ENCODE peak calls at places on chromosome 20, in six cellular contexts. S is body of pancreas, Z is right lobe of liver, M is uterus, O is testis, N is heart left ventricle. H is an unnamed sample.

GRCh38 chr20:24995741-24996448 is 3.3 kb upstream of the APMAP start:
- DNase-seq in N (no peak), S (no peak), O (no peak), M (no peak), Z (peak; percentile 36), H (peak; percentile 45)

GRCh38 chr20:46300281-46300680 is 8.0 kb downstream of the CDH22 start:
- DNase-seq in O (no peak), N (no peak), S (no peak), Z (no peak), M (no peak), H (no peak)

GRCh38 chr20:2900845-2901592 is 27.7 kb downstream of the PTPRA start:
- DNase-seq in Z (no peak), S (no peak), O (no peak), N (no peak), M (no peak), H (no peak)

GRCh38 chr20:45469336-45470261 is at the start of gene WFDC2:
- DNase-seq in O (no peak), Z (no peak), S (peak; percentile 69), M (no peak), N (no peak), H (no peak)

GRCh38 chr20:44428174-44429016 is 47.3 kb upstream of the TTPAL start:
- DNase-seq in O (no peak), M (no peak), N (no peak), Z (no peak), S (no peak), H (no peak)

GRCh38 chr20:46827718-46828458 is 66.8 kb upstream of the EYA2 start:
- DNase-seq in Z (no peak), M (no peak), N (no peak), S (no peak), O (no peak), H (no peak)

GRCh38 chr20:5205348-5206210 is 78.8 kb downstream of the CDS2 start:
- DNase-seq in M (peak; percentile 58), Z (peak; percentile 84), O (peak; percentile 83), N (peak; percentile 73), S (peak; percentile 76), H (peak; percentile 71)

GRCh38 chr20:58366016-58366415 is 23.0 kb upstream of the VAPB start:
- DNase-seq in Z (no peak), M (no peak), S (no peak), O (no peak), N (no peak), H (no peak)

GRCh38 chr20:6007094-6007528 is 46.7 kb downstream of the LRRN4 start:
- DNase-seq in Z (no peak), N (no peak), M (no peak), S (no peak), O (no peak), H (no peak)

GRCh38 chr20:31861346-31862156 is 8.8 kb downstream of the DUSP15 start:
- DNase-seq in O (peak; percentile 79), N (peak; percentile 68), S (peak; percentile 58), Z (no peak), M (no peak), H (no peak)

GRCh38 chr20:17738154-17738553 is 38.4 kb downstream of the BANF2 start:
- DNase-seq in M (no peak), Z (no peak), O (no peak), N (no peak), S (no peak), H (no peak)

GRCh38 chr20:1535420-1536175 is 21.9 kb downstream of the SIRPD start:
- DNase-seq in Z (no peak), M (no peak), N (peak; percentile 38), S (no peak), O (no peak), H (no peak)

GRCh38 chr20:42895062-42895461 is 294.6 kb downstream of the PTPRT start:
- DNase-seq in O (no peak), S (no peak), M (no peak), N (no peak), Z (no peak), H (no peak)

GRCh38 chr20:44405246-44405645 is 49.7 kb downstream of the HNF4A start:
- DNase-seq in O (no peak), Z (no peak), M (no peak), S (no peak), N (no peak), H (no peak)

GRCh38 chr20:6576721-6577120 is 190.8 kb upstream of the BMP2 start:
- DNase-seq in N (no peak), O (no peak), S (no peak), Z (no peak), M (no peak), H (no peak)

GRCh38 chr20:50928469-50928868 is 2.8 kb downstream of the ADNP start:
- DNase-seq in O (no peak), N (no peak), M (no peak), S (no peak), Z (no peak), H (no peak)

GRCh38 chr20:60352580-60352979 is 394.4 kb downstream of the CDH26 start:
- DNase-seq in O (no peak), N (no peak), Z (no peak), M (no peak), S (no peak), H (no peak)

GRCh38 chr20:49713779-49714712 is at the start of gene B4GALT5:
- DNase-seq in O (peak; percentile 88), Z (peak; percentile 76), N (peak; percentile 80), M (peak; percentile 76), S (peak; percentile 75), H (peak; percentile 62)

GRCh38 chr20:49712918-49713778 is 530 bp downstream of the B4GALT5 start:
- DNase-seq in N (peak; percentile 52), M (peak; percentile 41), Z (peak; percentile 61), S (peak; percentile 60), O (peak; percentile 44), H (peak; percentile 36)

GRCh38 chr20:49715466-49715865 is 1.8 kb upstream of the B4GALT5 start:
- DNase-seq in N (no peak), Z (no peak), S (no peak), M (no peak), O (no peak), H (no peak)

GRCh38 chr20:49711331-49711987 is 2.2 kb downstream of the B4GALT5 start:
- DNase-seq in M (no peak), Z (no peak), N (no peak), O (no peak), S (no peak), H (no peak)

DNA sequence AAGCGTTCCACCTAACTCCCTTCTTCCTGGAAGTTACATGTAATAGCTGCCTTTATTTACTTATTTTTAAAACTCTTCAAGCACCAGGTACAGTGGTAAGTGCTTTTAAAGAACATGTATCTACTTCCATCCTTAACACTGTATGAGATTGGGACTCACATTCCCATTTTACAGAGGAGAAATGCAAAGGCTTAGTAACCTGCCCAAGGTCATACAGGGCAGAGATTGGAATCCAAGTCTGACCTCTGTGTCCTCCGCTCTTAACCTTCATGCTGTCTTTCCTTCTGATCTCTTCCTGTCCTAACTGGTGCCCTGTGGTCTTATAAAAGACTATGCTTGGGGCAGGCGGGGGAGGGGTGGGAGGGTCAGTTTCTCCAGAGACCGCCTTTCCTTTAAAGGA is 1.6 kb downstream of the B4GALT5 start:
- DNase-seq in Z (no peak), S (no peak), O (no peak), N (no peak), M (no peak), H (no peak)
- TF ChIP-seq POLR2A in Z (no peak), S (no peak), O (no peak), N (no peak), M (no peak), H (no peak)

DNA sequence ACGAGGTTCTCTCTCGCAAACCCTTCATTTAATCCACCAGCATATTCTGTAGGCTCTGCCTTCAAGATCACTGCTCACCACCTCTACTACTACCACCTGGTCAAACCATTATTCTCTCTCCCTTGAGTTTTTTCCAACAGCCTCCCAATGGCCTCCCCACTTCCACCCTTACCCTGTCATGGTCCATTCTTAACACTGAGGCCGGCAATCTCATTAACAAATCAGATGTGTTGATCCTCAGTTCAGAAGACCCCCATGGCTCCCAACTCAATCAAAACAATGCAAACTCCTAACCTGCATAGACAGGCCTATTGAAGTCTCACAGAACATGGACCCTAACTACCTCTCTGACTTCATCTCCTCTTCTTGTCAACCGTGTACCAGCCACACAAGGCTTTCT is 2.2 kb downstream of the AURKA start:
- DNase-seq in M (no peak), Z (no peak), N (no peak), S (no peak), O (no peak), H (no peak)
- TF ChIP-seq POLR2A in M (no peak), Z (no peak), N (no peak), S (no peak), O (no peak), H (no peak)

DNA sequence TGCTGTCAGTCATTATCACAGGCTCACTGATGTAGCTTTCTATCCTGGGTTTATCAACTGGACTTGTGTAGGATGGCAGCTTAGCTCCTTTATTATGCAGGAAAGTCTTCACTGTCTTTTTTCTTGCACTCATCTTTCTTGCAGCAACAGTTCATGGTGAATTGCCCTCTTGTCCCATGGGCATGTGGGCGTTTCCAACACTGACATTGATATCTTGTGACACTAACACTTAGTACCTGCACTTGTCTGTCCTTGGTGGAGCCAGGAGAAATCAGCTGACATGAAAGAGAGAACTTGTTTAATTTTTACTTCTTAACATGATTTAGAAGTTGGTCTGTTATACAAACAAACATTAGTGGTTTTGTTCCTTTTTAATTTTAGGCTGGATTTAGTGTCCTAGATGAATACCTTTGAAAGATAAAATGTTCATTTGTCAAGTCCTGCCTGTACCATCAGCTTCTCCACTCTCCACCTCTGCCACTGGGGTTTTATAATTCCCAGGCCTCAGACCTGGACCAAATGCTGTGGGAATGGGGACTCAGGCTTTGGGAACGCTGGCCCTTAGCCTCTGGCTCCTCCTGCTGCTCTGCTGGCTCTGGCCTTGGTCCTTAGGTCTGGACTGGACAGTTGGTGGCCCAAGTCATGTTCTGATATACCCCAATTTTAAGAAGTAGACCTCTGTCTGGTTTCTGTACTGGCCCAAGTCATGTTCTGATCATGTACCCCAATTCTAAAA is 161.0 kb upstream of the LAMP5 start:
- DNase-seq in Z (no peak), S (no peak), N (no peak), O (peak; percentile 43), M (no peak), H (no peak)
- TF ChIP-seq POLR2A in Z (no peak), S (no peak), N (no peak), O (no peak), M (no peak), H (no peak)

GRCh38 chr20:36179170-36179945 is 24.8 kb downstream of the EPB41L1 start:
- DNase-seq in S (no peak), Z (no peak), N (no peak), M (no peak), O (no peak), H (no peak)
- TF ChIP-seq POLR2A in S (no peak), Z (no peak), N (no peak), M (no peak), O (no peak), H (no peak)

GRCh38 chr20:35654415-35654814 is 10.3 kb downstream of the CPNE1 start:
- DNase-seq in N (no peak), S (no peak), O (no peak), Z (no peak), M (no peak), H (no peak)
- TF ChIP-seq POLR2A in N (no peak), S (no peak), O (no peak), Z (no peak), M (no peak), H (no peak)